ENCODE peak calls at places on chromosome 7, in ten cellular contexts. W, V, Z, D, K, P, L, R, T and Y are unnamed samples. For H3K9me3, the result is how much of the 10 kb centered on the place peaks cover.

GRCh38 chr7:8442814-8443304 is 9.4 kb downstream of the NXPH1 start:
- DNase-seq in D (no peak), W (peak), Z (peak), T (no peak), V (no peak), K (peak), P (peak), R (no peak), L (no peak), Y (peak)

GRCh38 chr7:90309872-90310271 is 11.2 kb downstream of the FAM237B start:
- DNase-seq in L (no peak), Z (no peak), P (no peak), R (no peak), V (no peak), K (no peak), D (no peak), W (no peak), T (no peak), Y (no peak)

GRCh38 chr7:104804696-104805095 is 209.3 kb upstream of the KMT2E start:
- DNase-seq in K (no peak), R (no peak), T (no peak), V (no peak), P (no peak), Z (no peak), D (no peak), W (no peak), L (no peak), Y (no peak)

GRCh38 chr7:28180031-28180363 is 598 bp downstream of the JAZF1 start:
- DNase-seq in W (no peak), P (no peak), L (no peak), R (no peak), Z (no peak), T (no peak), V (no peak), K (no peak), D (no peak), Y (no peak)

GRCh38 chr7:79308176-79308575 is 145.3 kb downstream of the MAGI2 start:
- DNase-seq in Z (no peak), R (no peak), V (no peak), P (no peak), T (no peak), W (peak), L (no peak), D (no peak), K (no peak), Y (no peak)

GRCh38 chr7:34900891-34901493 is 136.3 kb downstream of the DPY19L1 start:
- DNase-seq in D (no peak), P (no peak), L (no peak), Z (peak), R (no peak), K (no peak), T (no peak), V (no peak), W (no peak), Y (no peak)

GRCh38 chr7:519429-519973 is at the start of gene PDGFA:
- DNase-seq in W (peak), T (no peak), R (no peak), D (no peak), V (peak), P (no peak), K (peak), L (no peak), Z (no peak), Y (peak)

GRCh38 chr7:156510966-156511365 is 129.6 kb upstream of the RNF32 start:
- DNase-seq in W (no peak), K (no peak), T (no peak), L (no peak), P (no peak), R (no peak), D (no peak), V (no peak), Z (no peak), Y (no peak)

GRCh38 chr7:45689011-45689796 is 115.0 kb downstream of the ADCY1 start:
- DNase-seq in W (peak), L (no peak), R (peak), T (no peak), D (no peak), P (no peak), Z (peak), V (peak), K (no peak), Y (no peak)

GRCh38 chr7:27115161-27116018 is 12.9 kb upstream of the HOXA2 start:
- DNase-seq in T (no peak), R (peak), V (peak), Z (peak), K (no peak), L (no peak), D (no peak), P (no peak), W (peak), Y (no peak)

GRCh38 chr7:18125536-18125935 is 97.9 kb upstream of the PRPS1L1 start:
- DNase-seq in T (no peak), Z (peak), D (no peak), R (no peak), P (no peak), K (no peak), W (peak), V (no peak), L (no peak), Y (no peak)

GRCh38 chr7:47574473-47575328 is 7.2 kb downstream of the TNS3 start:
- DNase-seq in P (no peak), R (peak), W (peak), L (no peak), Z (no peak), D (no peak), V (peak), K (no peak), T (no peak), Y (no peak)

GRCh38 chr7:32519763-32520162 is 24.5 kb downstream of the AVL9 start:
- DNase-seq in P (no peak), T (no peak), L (no peak), K (no peak), V (no peak), W (no peak), Z (no peak), R (no peak), D (no peak), Y (no peak)

GRCh38 chr7:86320886-86321285 is 322.8 kb upstream of the GRM3 start:
- DNase-seq in K (no peak), R (no peak), L (no peak), D (no peak), W (no peak), V (no peak), T (no peak), P (no peak), Z (no peak), Y (no peak)

GRCh38 chr7:5693529-5693928 is 87.9 kb downstream of the RNF216 start:
- DNase-seq in Z (peak), K (no peak), T (no peak), L (no peak), D (no peak), R (peak), W (peak), V (peak), P (no peak), Y (no peak)

GRCh38 chr7:1460757-1461639 is 1.7 kb upstream of the MICALL2 start:
- DNase-seq in D (no peak), L (no peak), Z (peak), T (peak), R (no peak), P (peak), V (peak), W (peak), K (peak), Y (no peak)

GRCh38 chr7:143892527-143893300 is 9.3 kb downstream of the TCAF1 start:
- DNase-seq in L (no peak), D (no peak), T (no peak), R (no peak), Z (peak), P (no peak), K (no peak), V (no peak), W (peak), Y (peak)

GRCh38 chr7:144834516-144835165 is 1.2 kb downstream of the TPK1 start:
- DNase-seq in W (peak), R (no peak), P (no peak), D (no peak), K (peak), Z (no peak), V (peak), T (no peak), L (no peak), Y (peak)

GRCh38 chr7:38728145-38728544 is 97.0 kb upstream of the AMPH start:
- DNase-seq in T (no peak), K (no peak), W (peak), L (no peak), P (no peak), D (no peak), V (no peak), Z (no peak), R (no peak), Y (no peak)

GRCh38 chr7:136272934-136273333 is 295.8 kb upstream of the MTPN start:
- DNase-seq in P (no peak), R (no peak), T (no peak), W (no peak), K (no peak), V (no peak), D (no peak), L (no peak), Z (no peak), Y (no peak)

GRCh38 chr7:136266457-136266856 is 289.3 kb upstream of the MTPN start:
- DNase-seq in D (no peak), Z (no peak), R (no peak), V (no peak), W (no peak), K (no peak), P (no peak), T (no peak), L (no peak), Y (no peak)

DNA sequence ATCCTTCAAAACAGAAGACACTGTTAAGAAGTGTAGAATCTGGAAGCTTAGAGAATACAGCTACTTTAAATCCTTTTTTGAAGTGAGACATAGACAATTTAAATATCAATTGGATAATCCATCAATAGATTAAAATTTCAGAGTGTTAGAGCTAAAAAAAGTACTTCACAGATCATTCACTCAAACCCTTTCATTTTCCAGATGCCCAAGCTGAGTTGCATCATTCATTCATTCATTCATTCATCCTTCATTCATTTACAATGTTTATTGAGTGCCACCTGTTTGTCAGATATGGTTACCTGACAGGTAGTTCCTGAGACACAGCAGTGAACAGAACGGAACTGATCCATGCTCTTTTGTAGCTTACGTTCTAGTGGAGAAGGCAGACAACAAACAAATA is 290.7 kb upstream of the MTPN start:
- DNase-seq in W (no peak), L (no peak), K (no peak), D (no peak), V (no peak), Z (no peak), P (no peak), R (no peak), T (no peak), Y (no peak)
- H3K9me3 ChIP-seq in W (under half), L (under half), K (under half), D (under half), V (under half), Z (under half), P (under half), R (under half), T (under half), Y (under half)

DNA sequence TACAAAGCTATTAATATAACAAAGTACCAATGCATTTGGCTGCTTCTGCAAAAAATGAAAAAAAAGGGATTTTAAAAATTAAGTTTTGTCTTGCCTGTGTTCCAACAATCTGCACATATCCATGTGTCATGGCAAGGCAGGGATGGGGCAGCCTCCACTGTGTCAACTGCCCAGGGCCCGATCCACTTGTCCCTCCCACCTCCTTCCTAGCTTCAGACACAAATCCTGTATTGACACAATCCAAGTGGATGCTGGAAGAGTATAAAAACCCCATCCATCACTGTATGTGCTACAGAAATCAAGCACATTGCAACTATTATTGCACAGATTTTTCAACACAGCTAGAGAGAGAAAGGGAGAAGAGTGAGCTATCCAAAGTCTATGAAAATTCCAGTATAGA is 106.5 kb downstream of the ELMO1 start:
- DNase-seq in P (no peak), T (no peak), V (no peak), R (no peak), Z (no peak), L (no peak), W (no peak), D (no peak), K (no peak), Y (no peak)
- H3K27ac ChIP-seq in P (peak), T (no peak), V (no peak), R (no peak), Z (no peak), L (peak), W (no peak), D (peak), K (no peak), Y (peak)

GRCh38 chr7:157938211-157938610 is 601.4 kb downstream of the DNAJB6 start:
- DNase-seq in R (no peak), K (no peak), Z (no peak), P (no peak), L (no peak), V (no peak), D (no peak), W (no peak), T (peak), Y (no peak)

GRCh38 chr7:157941210-157941609 is 604.4 kb downstream of the DNAJB6 start:
- DNase-seq in Z (no peak), T (no peak), P (no peak), K (no peak), R (no peak), L (no peak), D (no peak), V (no peak), W (no peak), Y (no peak)

GRCh38 chr7:157937432-157937831 is 600.6 kb downstream of the DNAJB6 start:
- DNase-seq in W (no peak), D (no peak), Z (no peak), T (peak), V (no peak), R (no peak), L (no peak), P (no peak), K (no peak), Y (no peak)

GRCh38 chr7:157940497-157940896 is 603.7 kb downstream of the DNAJB6 start:
- DNase-seq in T (no peak), V (no peak), L (no peak), P (no peak), Z (no peak), K (no peak), D (no peak), R (no peak), W (no peak), Y (no peak)

DNA sequence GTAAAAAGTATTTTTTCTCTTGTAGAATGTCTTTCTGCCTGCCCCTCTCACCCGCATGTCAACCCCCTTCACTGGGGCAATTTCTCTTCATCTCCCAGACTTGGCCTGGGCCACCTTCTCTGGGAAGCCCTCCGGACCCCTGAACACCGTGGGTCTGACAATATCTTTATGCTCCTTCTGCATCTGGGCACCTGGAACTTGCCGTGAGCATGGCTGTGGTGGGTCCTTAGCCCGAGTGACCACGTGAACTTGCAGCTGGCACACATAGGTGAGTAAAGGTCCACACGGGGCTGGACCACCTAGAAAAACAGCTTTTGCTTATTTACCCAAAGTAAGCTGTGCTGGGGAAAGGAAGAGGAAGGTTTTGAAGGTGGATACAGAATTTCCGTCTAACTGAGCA is 600.2 kb downstream of the DNAJB6 start:
- DNase-seq in T (peak), W (no peak), V (no peak), L (no peak), R (no peak), D (no peak), K (no peak), P (no peak), Z (no peak), Y (no peak)
- H3K9me3 ChIP-seq in T (under half), W (under half), V (under half), L (under half), R (under half), D (under half), K (under half), P (under half), Z (under half), Y (under half)

GRCh38 chr7:13990984-13991790 is 1.7 kb upstream of the ETV1 start:
- DNase-seq in W (peak), L (peak), V (peak), Z (peak), T (peak), D (peak), K (peak), P (peak), R (peak), Y (peak)
- H3K27ac ChIP-seq in W (peak), L (peak), V (peak), Z (peak), T (peak), D (no peak), K (peak), P (peak), R (peak), Y (no peak)